ENCODE peak calls at places on chromosomes 13 and 19, in seven cellular contexts. R is G401; G is effector CD4-positive, alpha-beta T cell; I is lung; A is caudate nucleus; E is posterior cingulate gyrus; W is KG1. S is an unnamed sample.

GRCh38 chr13:60398949-60399589 is 2.0 kb downstream of the TDRD3 start:
- DNase-seq in R (no peak), G (no peak), I (no peak), A (no peak), E (no peak), W (no peak), S (no peak)

GRCh38 chr13:108322206-108322824 is 52.8 kb downstream of the TNFSF13B start:
- DNase-seq in R (peak), G (no peak), I (no peak), A (no peak), E (no peak), W (peak), S (no peak)

GRCh38 chr19:42323852-42324654 is 1.4 kb upstream of the MEGF8 start:
- DNase-seq in R (no peak), G (no peak), I (no peak), A (no peak), E (no peak), W (no peak), S (no peak)

GRCh38 chr13:30580852-30581502 is 36.7 kb upstream of the USPL1 start:
- DNase-seq in R (no peak), G (no peak), I (no peak), A (no peak), E (no peak), W (no peak), S (no peak)

GRCh38 chr13:64158910-64159309 is 2743.3 kb upstream of the PCDH20 start:
- DNase-seq in R (no peak), G (no peak), I (no peak), A (no peak), E (no peak), W (no peak), S (no peak)

GRCh38 chr13:112986470-112986869 is 17.5 kb downstream of the MCF2L start:
- DNase-seq in R (no peak), G (no peak), I (no peak), A (no peak), E (no peak), W (no peak), S (no peak)

GRCh38 chr13:44796597-44797517 is 192.4 kb downstream of the NUFIP1 start:
- DNase-seq in R (no peak), G (no peak), I (no peak), A (no peak), E (no peak), W (no peak), S (no peak)

GRCh38 chr19:17052439-17052838 is 22.8 kb downstream of the HAUS8 start:
- DNase-seq in R (peak), G (no peak), I (peak), A (no peak), E (peak), W (no peak), S (peak)

GRCh38 chr19:4337906-4338440 is 654 bp downstream of the STAP2 start:
- DNase-seq in R (no peak), G (no peak), I (no peak), A (no peak), E (no peak), W (no peak), S (peak)

GRCh38 chr19:38142176-38143035 is 81.6 kb downstream of the DPF1 start:
- DNase-seq in R (peak), G (no peak), I (no peak), A (no peak), E (peak), W (no peak), S (peak)

GRCh38 chr19:54352546-54352945 is 12.2 kb downstream of the LAIR1 start:
- DNase-seq in R (no peak), G (no peak), I (no peak), A (no peak), E (no peak), W (no peak), S (no peak)

GRCh38 chr13:24008679-24009078 is 111.4 kb upstream of the C1QTNF9B start:
- DNase-seq in R (no peak), G (no peak), I (no peak), A (no peak), E (no peak), W (no peak), S (no peak)

GRCh38 chr19:15680478-15680877 is 7.6 kb downstream of the CYP4F12 start:
- DNase-seq in R (no peak), G (no peak), I (no peak), A (no peak), E (no peak), W (no peak), S (no peak)

GRCh38 chr13:48304132-48304876 is 753 bp downstream of the RB1 start:
- DNase-seq in R (peak), G (no peak), I (no peak), A (no peak), E (no peak), W (peak), S (peak)

GRCh38 chr13:28718538-28719226 is at the start of gene SLC46A3:
- DNase-seq in R (peak), G (peak), I (peak), A (peak), E (peak), W (peak), S (peak)

GRCh38 chr19:38134538-38135149 is 89.4 kb downstream of the DPF1 start:
- DNase-seq in R (no peak), G (peak), I (no peak), A (no peak), E (no peak), W (no peak), S (peak)

GRCh38 chr13:54750521-54750920 is 1721.9 kb downstream of the OLFM4 start:
- DNase-seq in R (peak), G (no peak), I (no peak), A (no peak), E (no peak), W (no peak), S (no peak)

GRCh38 chr13:101474419-101474957 is 22.0 kb downstream of the ITGBL1 start:
- DNase-seq in R (peak), G (no peak), I (no peak), A (no peak), E (peak), W (no peak), S (no peak)

GRCh38 chr13:24784319-24784718 is 20.4 kb downstream of the RNF17 start:
- DNase-seq in R (no peak), G (no peak), I (no peak), A (no peak), E (no peak), W (no peak), S (no peak)

GRCh38 chr19:42563352-42564210 is 31.1 kb downstream of the CEACAM8 start:
- DNase-seq in R (peak), G (no peak), I (no peak), A (no peak), E (peak), W (no peak), S (no peak)

GRCh38 chr13:112888238-112889111 is 80.5 kb upstream of the MCF2L start:
- DNase-seq in R (no peak), G (no peak), I (no peak), A (no peak), E (no peak), W (no peak), S (no peak)